ENCODE peak calls at places on chromosomes 16 and 17, in eight cellular contexts. One of them, this sample, is unnamed.

GRCh38 chr16:69315486-69316311 is 4.5 kb downstream of the VPS4A start:
- DNase-seq in endothelial cell: no peak
- DNase-seq in occipital lobe: no peak
- DNase-seq in heart right ventricle: no peak
- DNase-seq in central memory CD4-positive, alpha-beta T cell: no peak
- DNase-seq in NCI-H2029: no peak
- DNase-seq in uterus: no peak
- DNase-seq in stimulated activated naive B cell treated with anti-CD40 and anti-IgM and Interleukin-4, amounts not matched to agents 10 μg/mL and 1 μg/mL and 100 μg/mL, for 72 hours: no peak
- DNase-seq in this sample: no peak

GRCh38 chr17:67258836-67259468 is 14.0 kb upstream of the HELZ start:
- DNase-seq in endothelial cell: no peak
- DNase-seq in NCI-H2029: no peak
- DNase-seq in occipital lobe: no peak
- DNase-seq in uterus: no peak
- DNase-seq in heart right ventricle: no peak
- DNase-seq in central memory CD4-positive, alpha-beta T cell: peak
- DNase-seq in stimulated activated naive B cell treated with anti-CD40 and anti-IgM and Interleukin-4, amounts not matched to agents 10 μg/mL and 1 μg/mL and 100 μg/mL, for 72 hours: no peak
- DNase-seq in this sample: peak

GRCh38 chr17:75394332-75394918 is 11.1 kb downstream of the GRB2 start:
- DNase-seq in endothelial cell: no peak
- DNase-seq in uterus: no peak
- DNase-seq in central memory CD4-positive, alpha-beta T cell: no peak
- DNase-seq in stimulated activated naive B cell treated with anti-CD40 and anti-IgM and Interleukin-4, amounts not matched to agents 10 μg/mL and 1 μg/mL and 100 μg/mL, for 72 hours: no peak
- DNase-seq in NCI-H2029: no peak
- DNase-seq in occipital lobe: no peak
- DNase-seq in heart right ventricle: no peak
- DNase-seq in this sample: no peak

GRCh38 chr17:27635275-27635823 is 4.4 kb downstream of the LGALS9 start:
- DNase-seq in occipital lobe: no peak
- DNase-seq in NCI-H2029: no peak
- DNase-seq in stimulated activated naive B cell treated with anti-CD40 and anti-IgM and Interleukin-4, amounts not matched to agents 10 μg/mL and 1 μg/mL and 100 μg/mL, for 72 hours: no peak
- DNase-seq in uterus: no peak
- DNase-seq in heart right ventricle: no peak
- DNase-seq in central memory CD4-positive, alpha-beta T cell: no peak
- DNase-seq in endothelial cell: no peak
- DNase-seq in this sample: peak

GRCh38 chr17:12422632-12423031 is 243.1 kb upstream of the MYOCD start:
- DNase-seq in stimulated activated naive B cell treated with anti-CD40 and anti-IgM and Interleukin-4, amounts not matched to agents 10 μg/mL and 1 μg/mL and 100 μg/mL, for 72 hours: no peak
- DNase-seq in endothelial cell: no peak
- DNase-seq in occipital lobe: no peak
- DNase-seq in NCI-H2029: no peak
- DNase-seq in heart right ventricle: peak
- DNase-seq in uterus: peak
- DNase-seq in central memory CD4-positive, alpha-beta T cell: no peak
- DNase-seq in this sample: no peak

GRCh38 chr16:49499018-49499785 is 125.6 kb downstream of the C16orf78 start:
- DNase-seq in uterus: no peak
- DNase-seq in endothelial cell: no peak
- DNase-seq in heart right ventricle: no peak
- DNase-seq in central memory CD4-positive, alpha-beta T cell: no peak
- DNase-seq in NCI-H2029: no peak
- DNase-seq in occipital lobe: no peak
- DNase-seq in stimulated activated naive B cell treated with anti-CD40 and anti-IgM and Interleukin-4, amounts not matched to agents 10 μg/mL and 1 μg/mL and 100 μg/mL, for 72 hours: no peak
- DNase-seq in this sample: no peak

GRCh38 chr17:44187131-44187899 is 543 bp downstream of the TMUB2 start:
- DNase-seq in uterus: no peak
- DNase-seq in endothelial cell: no peak
- DNase-seq in NCI-H2029: no peak
- DNase-seq in occipital lobe: no peak
- DNase-seq in central memory CD4-positive, alpha-beta T cell: peak
- DNase-seq in heart right ventricle: no peak
- DNase-seq in stimulated activated naive B cell treated with anti-CD40 and anti-IgM and Interleukin-4, amounts not matched to agents 10 μg/mL and 1 μg/mL and 100 μg/mL, for 72 hours: no peak
- DNase-seq in this sample: peak

GRCh38 chr17:38871247-38871991 is 1.6 kb downstream of the LASP1 start:
- DNase-seq in endothelial cell: no peak
- DNase-seq in stimulated activated naive B cell treated with anti-CD40 and anti-IgM and Interleukin-4, amounts not matched to agents 10 μg/mL and 1 μg/mL and 100 μg/mL, for 72 hours: peak
- DNase-seq in heart right ventricle: no peak
- DNase-seq in uterus: peak
- DNase-seq in occipital lobe: no peak
- DNase-seq in central memory CD4-positive, alpha-beta T cell: peak
- DNase-seq in NCI-H2029: peak
- DNase-seq in this sample: peak

GRCh38 chr16:81684242-81684837 is 94.8 kb upstream of the PLCG2 start:
- DNase-seq in central memory CD4-positive, alpha-beta T cell: no peak
- DNase-seq in heart right ventricle: no peak
- DNase-seq in occipital lobe: no peak
- DNase-seq in endothelial cell: no peak
- DNase-seq in NCI-H2029: no peak
- DNase-seq in uterus: no peak
- DNase-seq in stimulated activated naive B cell treated with anti-CD40 and anti-IgM and Interleukin-4, amounts not matched to agents 10 μg/mL and 1 μg/mL and 100 μg/mL, for 72 hours: no peak
- DNase-seq in this sample: no peak

GRCh38 chr16:81786321-81786720 is 7.2 kb downstream of the PLCG2 start:
- DNase-seq in occipital lobe: no peak
- DNase-seq in endothelial cell: no peak
- DNase-seq in stimulated activated naive B cell treated with anti-CD40 and anti-IgM and Interleukin-4, amounts not matched to agents 10 μg/mL and 1 μg/mL and 100 μg/mL, for 72 hours: no peak
- DNase-seq in heart right ventricle: no peak
- DNase-seq in central memory CD4-positive, alpha-beta T cell: no peak
- DNase-seq in uterus: no peak
- DNase-seq in NCI-H2029: no peak
- DNase-seq in this sample: no peak

GRCh38 chr16:70453117-70453890 is 1.1 kb upstream of the FCSK start:
- DNase-seq in stimulated activated naive B cell treated with anti-CD40 and anti-IgM and Interleukin-4, amounts not matched to agents 10 μg/mL and 1 μg/mL and 100 μg/mL, for 72 hours: no peak
- DNase-seq in heart right ventricle: no peak
- DNase-seq in endothelial cell: no peak
- DNase-seq in occipital lobe: no peak
- DNase-seq in central memory CD4-positive, alpha-beta T cell: no peak
- DNase-seq in NCI-H2029: no peak
- DNase-seq in uterus: no peak
- DNase-seq in this sample: no peak

GRCh38 chr17:59550703-59551102 is 14.7 kb upstream of the DHX40 start:
- DNase-seq in stimulated activated naive B cell treated with anti-CD40 and anti-IgM and Interleukin-4, amounts not matched to agents 10 μg/mL and 1 μg/mL and 100 μg/mL, for 72 hours: no peak
- DNase-seq in heart right ventricle: no peak
- DNase-seq in NCI-H2029: no peak
- DNase-seq in occipital lobe: no peak
- DNase-seq in endothelial cell: no peak
- DNase-seq in central memory CD4-positive, alpha-beta T cell: no peak
- DNase-seq in uterus: no peak
- DNase-seq in this sample: no peak

GRCh38 chr17:77497578-77497934 is 356.8 kb downstream of the SEC14L1 start:
- DNase-seq in NCI-H2029: no peak
- DNase-seq in occipital lobe: no peak
- DNase-seq in uterus: peak
- DNase-seq in heart right ventricle: no peak
- DNase-seq in central memory CD4-positive, alpha-beta T cell: no peak
- DNase-seq in endothelial cell: no peak
- DNase-seq in stimulated activated naive B cell treated with anti-CD40 and anti-IgM and Interleukin-4, amounts not matched to agents 10 μg/mL and 1 μg/mL and 100 μg/mL, for 72 hours: no peak
- DNase-seq in this sample: peak

GRCh38 chr16:7304257-7304656 is 28.4 kb upstream of the RBFOX1 start:
- DNase-seq in endothelial cell: no peak
- DNase-seq in uterus: no peak
- DNase-seq in heart right ventricle: no peak
- DNase-seq in occipital lobe: no peak
- DNase-seq in stimulated activated naive B cell treated with anti-CD40 and anti-IgM and Interleukin-4, amounts not matched to agents 10 μg/mL and 1 μg/mL and 100 μg/mL, for 72 hours: no peak
- DNase-seq in central memory CD4-positive, alpha-beta T cell: no peak
- DNase-seq in NCI-H2029: no peak
- DNase-seq in this sample: no peak

GRCh38 chr16:12874135-12874534 is 27.3 kb upstream of the SHISA9 start:
- DNase-seq in occipital lobe: no peak
- DNase-seq in stimulated activated naive B cell treated with anti-CD40 and anti-IgM and Interleukin-4, amounts not matched to agents 10 μg/mL and 1 μg/mL and 100 μg/mL, for 72 hours: no peak
- DNase-seq in central memory CD4-positive, alpha-beta T cell: no peak
- DNase-seq in NCI-H2029: no peak
- DNase-seq in uterus: no peak
- DNase-seq in endothelial cell: no peak
- DNase-seq in heart right ventricle: no peak
- DNase-seq in this sample: no peak

GRCh38 chr17:14156689-14157088 is 80.0 kb downstream of the CDRT15 start:
- DNase-seq in uterus: no peak
- DNase-seq in central memory CD4-positive, alpha-beta T cell: no peak
- DNase-seq in NCI-H2029: no peak
- DNase-seq in stimulated activated naive B cell treated with anti-CD40 and anti-IgM and Interleukin-4, amounts not matched to agents 10 μg/mL and 1 μg/mL and 100 μg/mL, for 72 hours: no peak
- DNase-seq in heart right ventricle: no peak
- DNase-seq in occipital lobe: no peak
- DNase-seq in endothelial cell: no peak
- DNase-seq in this sample: no peak

GRCh38 chr17:50421308-50422031 is 4.5 kb upstream of the ACSF2 start:
- DNase-seq in central memory CD4-positive, alpha-beta T cell: peak
- DNase-seq in heart right ventricle: no peak
- DNase-seq in occipital lobe: no peak
- DNase-seq in endothelial cell: no peak
- DNase-seq in stimulated activated naive B cell treated with anti-CD40 and anti-IgM and Interleukin-4, amounts not matched to agents 10 μg/mL and 1 μg/mL and 100 μg/mL, for 72 hours: no peak
- DNase-seq in NCI-H2029: no peak
- DNase-seq in uterus: no peak
- DNase-seq in this sample: no peak